ENCODE peak calls at places on chromosome 9, in four cellular contexts. One of them, this sample, is unnamed.

GRCh38 chr9:98962861-98963260 is 19.2 kb downstream of the COL15A1 start:
- DNase-seq in naive thymus-derived CD4-positive, alpha-beta T cell: no peak
- DNase-seq in effector memory CD4-positive, alpha-beta T cell: no peak
- DNase-seq in astrocyte of the spinal cord: no peak
- DNase-seq in this sample: peak; percentile 8

GRCh38 chr9:74373348-74373747 is 123.8 kb upstream of the RORB start:
- DNase-seq in naive thymus-derived CD4-positive, alpha-beta T cell: no peak
- DNase-seq in astrocyte of the spinal cord: no peak
- DNase-seq in effector memory CD4-positive, alpha-beta T cell: no peak
- DNase-seq in this sample: no peak

GRCh38 chr9:99588747-99589146 is 232.9 kb upstream of the NR4A3 start:
- DNase-seq in astrocyte of the spinal cord: no peak
- DNase-seq in naive thymus-derived CD4-positive, alpha-beta T cell: no peak
- DNase-seq in effector memory CD4-positive, alpha-beta T cell: no peak
- DNase-seq in this sample: no peak

GRCh38 chr9:135165003-135165711 is 77.7 kb downstream of the OLFM1 start:
- DNase-seq in effector memory CD4-positive, alpha-beta T cell: no peak
- DNase-seq in naive thymus-derived CD4-positive, alpha-beta T cell: no peak
- DNase-seq in astrocyte of the spinal cord: no peak
- DNase-seq in this sample: no peak

GRCh38 chr9:120717194-120717593 is 2.9 kb upstream of the MEGF9 start:
- DNase-seq in naive thymus-derived CD4-positive, alpha-beta T cell: no peak
- DNase-seq in effector memory CD4-positive, alpha-beta T cell: no peak
- DNase-seq in astrocyte of the spinal cord: no peak
- DNase-seq in this sample: no peak

GRCh38 chr9:447230-448025 is 232.8 kb downstream of the DOCK8 start:
- DNase-seq in naive thymus-derived CD4-positive, alpha-beta T cell: peak; percentile 60
- DNase-seq in astrocyte of the spinal cord: peak; percentile 81
- DNase-seq in effector memory CD4-positive, alpha-beta T cell: peak; percentile 40
- DNase-seq in this sample: no peak

GRCh38 chr9:131578778-131579504 is 33.6 kb downstream of the PRRT1B start:
- DNase-seq in astrocyte of the spinal cord: no peak
- DNase-seq in naive thymus-derived CD4-positive, alpha-beta T cell: peak; percentile 53
- DNase-seq in effector memory CD4-positive, alpha-beta T cell: peak; percentile 21
- DNase-seq in this sample: no peak

GRCh38 chr9:112069318-112070169 is 105.6 kb downstream of the SUSD1 start:
- DNase-seq in astrocyte of the spinal cord: no peak
- DNase-seq in naive thymus-derived CD4-positive, alpha-beta T cell: no peak
- DNase-seq in effector memory CD4-positive, alpha-beta T cell: no peak
- DNase-seq in this sample: no peak

GRCh38 chr9:121725008-121725795 is 73.8 kb downstream of the DAB2IP start:
- DNase-seq in astrocyte of the spinal cord: peak; percentile 92
- DNase-seq in effector memory CD4-positive, alpha-beta T cell: no peak
- DNase-seq in naive thymus-derived CD4-positive, alpha-beta T cell: no peak
- DNase-seq in this sample: peak; percentile 99

GRCh38 chr9:92762781-92763708 is 1.6 kb downstream of the BICD2 start:
- DNase-seq in effector memory CD4-positive, alpha-beta T cell: no peak
- DNase-seq in naive thymus-derived CD4-positive, alpha-beta T cell: no peak
- DNase-seq in astrocyte of the spinal cord: no peak
- DNase-seq in this sample: no peak

GRCh38 chr9:133108794-133109641 is 12.0 kb downstream of the RALGDS start:
- DNase-seq in naive thymus-derived CD4-positive, alpha-beta T cell: peak; percentile 7
- DNase-seq in effector memory CD4-positive, alpha-beta T cell: no peak
- DNase-seq in astrocyte of the spinal cord: no peak
- DNase-seq in this sample: no peak

GRCh38 chr9:95495529-95495928 is 21.2 kb downstream of the PTCH1 start:
- DNase-seq in naive thymus-derived CD4-positive, alpha-beta T cell: no peak
- DNase-seq in effector memory CD4-positive, alpha-beta T cell: no peak
- DNase-seq in astrocyte of the spinal cord: no peak
- DNase-seq in this sample: no peak

GRCh38 chr9:105447814-105448812 is at the start of gene FSD1L:
- DNase-seq in naive thymus-derived CD4-positive, alpha-beta T cell: peak; percentile 38
- DNase-seq in astrocyte of the spinal cord: peak; percentile 92
- DNase-seq in effector memory CD4-positive, alpha-beta T cell: peak; percentile 60
- DNase-seq in this sample: peak; percentile 96

GRCh38 chr9:134641173-134641985 is at the start of gene COL5A1:
- DNase-seq in naive thymus-derived CD4-positive, alpha-beta T cell: peak; percentile 34
- DNase-seq in effector memory CD4-positive, alpha-beta T cell: peak; percentile 35
- DNase-seq in astrocyte of the spinal cord: peak; percentile 95
- DNase-seq in this sample: peak; percentile 92

GRCh38 chr9:72352911-72353388 is 12.1 kb downstream of the ZFAND5 start:
- DNase-seq in astrocyte of the spinal cord: peak; percentile 33
- DNase-seq in naive thymus-derived CD4-positive, alpha-beta T cell: no peak
- DNase-seq in effector memory CD4-positive, alpha-beta T cell: no peak
- DNase-seq in this sample: peak; percentile 48

GRCh38 chr9:130920233-130920632 is 18.8 kb downstream of the FIBCD1 start:
- DNase-seq in effector memory CD4-positive, alpha-beta T cell: no peak
- DNase-seq in astrocyte of the spinal cord: no peak
- DNase-seq in naive thymus-derived CD4-positive, alpha-beta T cell: no peak
- DNase-seq in this sample: no peak

GRCh38 chr9:109751253-109751652 is 28.7 kb upstream of the PALM2AKAP2 start:
- DNase-seq in astrocyte of the spinal cord: peak; percentile 90
- DNase-seq in naive thymus-derived CD4-positive, alpha-beta T cell: no peak
- DNase-seq in effector memory CD4-positive, alpha-beta T cell: no peak
- DNase-seq in this sample: no peak

GRCh38 chr9:116409124-116409523 is 255.5 kb downstream of the PAPPA start:
- DNase-seq in effector memory CD4-positive, alpha-beta T cell: no peak
- DNase-seq in naive thymus-derived CD4-positive, alpha-beta T cell: no peak
- DNase-seq in astrocyte of the spinal cord: no peak
- DNase-seq in this sample: no peak

GRCh38 chr9:99231708-99232107 is 9.6 kb downstream of the SEC61B start:
- DNase-seq in astrocyte of the spinal cord: no peak
- DNase-seq in naive thymus-derived CD4-positive, alpha-beta T cell: no peak
- DNase-seq in effector memory CD4-positive, alpha-beta T cell: no peak
- DNase-seq in this sample: peak; percentile 29

GRCh38 chr9:757246-757881 is 84.1 kb upstream of the DMRT1 start:
- DNase-seq in naive thymus-derived CD4-positive, alpha-beta T cell: no peak
- DNase-seq in astrocyte of the spinal cord: peak; percentile 60
- DNase-seq in effector memory CD4-positive, alpha-beta T cell: no peak
- DNase-seq in this sample: peak; percentile 74

GRCh38 chr9:126152622-126153362 is 173.8 kb upstream of the MVB12B start:
- DNase-seq in astrocyte of the spinal cord: no peak
- DNase-seq in naive thymus-derived CD4-positive, alpha-beta T cell: no peak
- DNase-seq in effector memory CD4-positive, alpha-beta T cell: no peak
- DNase-seq in this sample: no peak

DNA sequence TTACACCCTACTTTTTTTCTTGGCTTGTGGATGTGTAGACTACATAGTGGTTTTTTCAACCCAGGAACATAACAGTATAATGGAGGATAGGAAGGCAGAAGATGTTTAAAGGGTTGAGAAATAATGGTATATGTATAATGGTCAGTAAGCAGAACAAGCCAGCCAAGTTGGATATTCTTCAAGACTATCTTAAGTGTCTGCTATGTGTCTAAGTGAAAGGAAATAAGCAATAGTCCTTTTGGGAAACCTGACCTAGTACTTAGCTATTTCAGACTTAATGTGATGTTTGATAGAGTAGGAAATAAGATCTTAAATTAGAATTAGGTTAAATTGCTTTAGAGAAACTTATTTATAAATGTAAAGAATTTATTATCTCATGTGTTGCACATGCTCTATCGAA is 85.7 kb downstream of the PTPDC1 start:
- DNase-seq in astrocyte of the spinal cord: no peak
- DNase-seq in naive thymus-derived CD4-positive, alpha-beta T cell: no peak
- DNase-seq in effector memory CD4-positive, alpha-beta T cell: no peak
- DNase-seq in this sample: no peak
- H3K4me3 ChIP-seq in astrocyte of the spinal cord: peak overlapping the region; percentile 64
- H3K4me3 ChIP-seq in naive thymus-derived CD4-positive, alpha-beta T cell: no peak overlapping the region
- H3K4me3 ChIP-seq in effector memory CD4-positive, alpha-beta T cell: no peak overlapping the region
- H3K4me3 ChIP-seq in this sample: peak overlapping the region; percentile 82

DNA sequence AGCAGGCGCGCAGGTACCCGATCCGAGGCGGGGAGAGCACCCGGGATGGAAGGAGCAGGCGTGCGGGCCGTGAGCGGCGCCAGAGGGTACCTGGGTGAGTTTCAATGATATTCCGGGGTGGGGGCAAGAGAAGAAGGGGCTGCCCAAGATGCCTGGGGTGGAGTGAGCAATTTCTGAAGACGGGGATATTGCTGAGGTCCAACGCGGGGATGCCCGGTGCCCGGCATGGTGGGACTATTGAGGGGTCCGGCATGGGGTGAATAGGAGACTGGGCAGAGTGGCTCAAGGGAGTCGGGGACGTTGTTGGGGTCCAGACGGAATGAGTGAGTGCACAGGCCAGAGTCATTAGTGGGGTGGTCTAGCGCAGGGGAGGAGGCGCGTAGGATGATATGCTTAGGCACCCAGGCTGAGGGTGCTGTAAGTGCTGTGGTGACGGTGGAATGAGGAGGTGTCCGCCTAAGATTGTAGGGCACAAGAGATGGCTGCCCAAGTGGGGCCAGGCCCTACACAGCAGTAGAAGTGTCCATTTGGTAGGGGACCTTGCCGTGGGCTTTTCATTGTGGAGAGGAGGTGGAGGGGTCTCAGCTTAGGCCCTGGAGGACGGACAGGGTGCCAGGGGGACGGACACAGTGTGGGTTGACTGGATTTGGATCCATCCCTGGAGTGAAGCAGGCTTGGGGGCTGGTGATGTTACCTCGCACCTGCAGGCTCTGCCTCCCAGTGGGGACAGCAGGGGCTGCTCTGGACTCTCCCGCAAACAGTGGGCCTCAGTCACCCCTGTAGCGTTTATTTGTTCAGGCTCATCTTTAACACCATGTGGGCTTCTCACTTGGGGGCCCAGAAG is 719 bp downstream of the MIGA2 start:
- DNase-seq in astrocyte of the spinal cord: no peak
- DNase-seq in effector memory CD4-positive, alpha-beta T cell: no peak
- DNase-seq in naive thymus-derived CD4-positive, alpha-beta T cell: no peak
- DNase-seq in this sample: no peak
- H3K4me3 ChIP-seq in astrocyte of the spinal cord: peak overlapping the region; percentile 98
- H3K4me3 ChIP-seq in effector memory CD4-positive, alpha-beta T cell: peak overlapping the region; percentile 88
- H3K4me3 ChIP-seq in naive thymus-derived CD4-positive, alpha-beta T cell: peak overlapping the region; percentile 87
- H3K4me3 ChIP-seq in this sample: peak overlapping the region; percentile 96

DNA sequence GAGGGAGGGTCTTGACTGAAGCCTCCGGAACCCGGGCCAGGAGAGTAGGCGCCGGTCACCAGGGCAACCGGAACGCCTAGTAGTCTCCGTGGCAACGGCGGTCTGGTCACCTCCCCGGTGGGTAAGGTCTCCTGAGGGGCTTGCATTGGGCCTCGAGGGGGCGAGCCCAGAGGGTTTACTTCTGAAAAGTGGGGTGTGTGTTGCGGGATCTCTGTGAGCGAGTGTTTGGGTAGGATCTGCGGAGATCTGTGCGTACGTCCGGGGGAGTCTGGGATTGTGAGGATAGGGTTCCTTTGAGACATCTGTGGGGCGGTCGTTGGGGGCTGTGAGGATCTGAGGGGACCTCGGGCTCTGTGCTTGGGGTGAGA is at the start of gene FAM221B:
- DNase-seq in effector memory CD4-positive, alpha-beta T cell: no peak
- DNase-seq in astrocyte of the spinal cord: no peak
- DNase-seq in naive thymus-derived CD4-positive, alpha-beta T cell: no peak
- DNase-seq in this sample: no peak
- H3K4me3 ChIP-seq in effector memory CD4-positive, alpha-beta T cell: peak within 1 kb of the TSS; percentile 79
- H3K4me3 ChIP-seq in astrocyte of the spinal cord: peak within 1 kb of the TSS; percentile 67
- H3K4me3 ChIP-seq in naive thymus-derived CD4-positive, alpha-beta T cell: peak within 1 kb of the TSS; percentile 88
- H3K4me3 ChIP-seq in this sample: peak within 1 kb of the TSS; percentile 75

GRCh38 chr9:34374905-34375552 is 1.7 kb downstream of the MYORG start:
- DNase-seq in naive thymus-derived CD4-positive, alpha-beta T cell: no peak
- DNase-seq in astrocyte of the spinal cord: no peak
- DNase-seq in effector memory CD4-positive, alpha-beta T cell: no peak
- DNase-seq in this sample: no peak

GRCh38 chr9:34372598-34373011 is 4.1 kb downstream of the MYORG start:
- DNase-seq in effector memory CD4-positive, alpha-beta T cell: no peak
- DNase-seq in astrocyte of the spinal cord: no peak
- DNase-seq in naive thymus-derived CD4-positive, alpha-beta T cell: no peak
- DNase-seq in this sample: no peak

GRCh38 chr9:34374339-34374738 is 2.4 kb downstream of the MYORG start:
- DNase-seq in astrocyte of the spinal cord: no peak
- DNase-seq in naive thymus-derived CD4-positive, alpha-beta T cell: no peak
- DNase-seq in effector memory CD4-positive, alpha-beta T cell: no peak
- DNase-seq in this sample: no peak

GRCh38 chr9:34371886-34372597 is 4.7 kb downstream of the MYORG start:
- DNase-seq in astrocyte of the spinal cord: no peak
- DNase-seq in effector memory CD4-positive, alpha-beta T cell: no peak
- DNase-seq in naive thymus-derived CD4-positive, alpha-beta T cell: no peak
- DNase-seq in this sample: no peak

GRCh38 chr9:34373749-34374148 is 2.9 kb downstream of the MYORG start:
- DNase-seq in naive thymus-derived CD4-positive, alpha-beta T cell: no peak
- DNase-seq in effector memory CD4-positive, alpha-beta T cell: no peak
- DNase-seq in astrocyte of the spinal cord: no peak
- DNase-seq in this sample: no peak
- H3K4me3 ChIP-seq in naive thymus-derived CD4-positive, alpha-beta T cell: no peak overlapping the region
- H3K4me3 ChIP-seq in effector memory CD4-positive, alpha-beta T cell: no peak overlapping the region
- H3K4me3 ChIP-seq in astrocyte of the spinal cord: no peak overlapping the region
- H3K4me3 ChIP-seq in this sample: no peak overlapping the region

GRCh38 chr9:136662326-136662655 is 425 bp upstream of the EGFL7 start:
- DNase-seq in astrocyte of the spinal cord: no peak
- DNase-seq in effector memory CD4-positive, alpha-beta T cell: no peak
- DNase-seq in naive thymus-derived CD4-positive, alpha-beta T cell: no peak
- DNase-seq in this sample: no peak

GRCh38 chr9:136662656-136663310 is at the start of gene EGFL7:
- DNase-seq in naive thymus-derived CD4-positive, alpha-beta T cell: no peak
- DNase-seq in effector memory CD4-positive, alpha-beta T cell: no peak
- DNase-seq in astrocyte of the spinal cord: no peak
- DNase-seq in this sample: peak; percentile 63

GRCh38 chr9:136660971-136661540 is 1.7 kb upstream of the EGFL7 start:
- DNase-seq in naive thymus-derived CD4-positive, alpha-beta T cell: no peak
- DNase-seq in effector memory CD4-positive, alpha-beta T cell: no peak
- DNase-seq in astrocyte of the spinal cord: no peak
- DNase-seq in this sample: no peak

GRCh38 chr9:136663311-136663679 is 579 bp downstream of the EGFL7 start:
- DNase-seq in effector memory CD4-positive, alpha-beta T cell: no peak
- DNase-seq in naive thymus-derived CD4-positive, alpha-beta T cell: no peak
- DNase-seq in astrocyte of the spinal cord: no peak
- DNase-seq in this sample: no peak

DNA sequence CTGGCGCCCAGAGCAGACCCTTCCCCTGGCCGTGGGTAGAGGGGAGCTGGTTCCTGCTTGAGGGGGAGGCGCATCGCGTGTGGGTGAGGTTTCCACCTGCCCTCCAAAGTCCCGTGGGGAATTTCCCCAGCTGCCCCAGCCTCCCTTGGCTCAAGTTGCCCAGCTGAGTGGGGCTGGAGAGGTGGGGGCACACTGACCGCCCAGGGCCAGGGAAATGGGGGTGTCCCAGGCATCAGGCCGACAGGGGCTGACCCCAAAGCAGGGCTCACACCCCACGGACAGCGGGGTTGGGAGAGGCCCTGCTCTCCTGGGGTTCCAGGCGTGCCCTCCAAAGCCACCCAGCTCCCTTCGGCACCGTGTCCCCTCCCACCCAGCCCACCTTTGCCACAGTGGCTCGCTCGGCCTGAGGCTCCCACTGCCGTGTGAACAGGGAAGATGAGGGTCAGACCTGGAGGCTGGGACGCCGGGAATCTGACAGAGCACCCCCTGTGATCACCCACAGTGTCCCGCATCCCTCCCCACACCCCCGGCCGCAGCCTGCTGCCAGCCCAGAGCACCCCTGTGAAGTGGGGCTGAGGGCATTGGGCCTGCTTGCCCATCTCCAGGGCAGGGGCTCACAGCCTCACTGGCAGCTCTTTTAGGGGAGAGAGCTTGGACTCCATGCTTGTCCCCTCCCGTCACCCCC is 933 bp upstream of the EGFL7 start:
- DNase-seq in astrocyte of the spinal cord: no peak
- DNase-seq in naive thymus-derived CD4-positive, alpha-beta T cell: no peak
- DNase-seq in effector memory CD4-positive, alpha-beta T cell: no peak
- DNase-seq in this sample: no peak
- H3K4me3 ChIP-seq in astrocyte of the spinal cord: no peak overlapping the region
- H3K4me3 ChIP-seq in naive thymus-derived CD4-positive, alpha-beta T cell: no peak overlapping the region
- H3K4me3 ChIP-seq in effector memory CD4-positive, alpha-beta T cell: no peak overlapping the region
- H3K4me3 ChIP-seq in this sample: no peak overlapping the region

GRCh38 chr9:29319727-29320513 is 1746.6 kb upstream of the C9orf72 start:
- DNase-seq in naive thymus-derived CD4-positive, alpha-beta T cell: no peak
- DNase-seq in astrocyte of the spinal cord: no peak
- DNase-seq in effector memory CD4-positive, alpha-beta T cell: no peak
- DNase-seq in this sample: peak; percentile 10
- H3K4me3 ChIP-seq in naive thymus-derived CD4-positive, alpha-beta T cell: no peak overlapping the region
- H3K4me3 ChIP-seq in astrocyte of the spinal cord: no peak overlapping the region
- H3K4me3 ChIP-seq in effector memory CD4-positive, alpha-beta T cell: no peak overlapping the region
- H3K4me3 ChIP-seq in this sample: no peak overlapping the region

GRCh38 chr9:123031963-123032362 is 1.5 kb upstream of the GPR21 start:
- DNase-seq in effector memory CD4-positive, alpha-beta T cell: no peak
- DNase-seq in astrocyte of the spinal cord: no peak
- DNase-seq in naive thymus-derived CD4-positive, alpha-beta T cell: no peak
- DNase-seq in this sample: no peak
- H3K4me3 ChIP-seq in effector memory CD4-positive, alpha-beta T cell: no peak overlapping the region
- H3K4me3 ChIP-seq in astrocyte of the spinal cord: no peak overlapping the region
- H3K4me3 ChIP-seq in naive thymus-derived CD4-positive, alpha-beta T cell: no peak overlapping the region
- H3K4me3 ChIP-seq in this sample: no peak overlapping the region

This sample was measured in fibroblast of pulmonary artery.